ENCODE peak calls at places on chromosomes 5 and 9, in seven cellular contexts. L, W, P, I, M, Y and D are unnamed samples.

GRCh38 chr9:100028201-100028784 is 70.5 kb downstream of the ERP44 start:
- DNase-seq in Y (peak; percentile 60), I (peak; percentile 53), W (peak; percentile 87), L (peak; percentile 81), P (peak; percentile 61), M (peak; percentile 61), D (peak; percentile 5)

GRCh38 chr5:142324377-142324870 is 397 bp downstream of the SPRY4 start:
- DNase-seq in M (no peak), P (no peak), L (no peak), I (no peak), W (no peak), Y (no peak), D (no peak)

GRCh38 chr9:15584383-15584782 is 31.5 kb downstream of the CCDC171 start:
- DNase-seq in W (no peak), I (no peak), M (no peak), Y (no peak), L (no peak), P (no peak), D (no peak)

GRCh38 chr5:76986828-76987526 is 34.1 kb downstream of the CRHBP start:
- DNase-seq in I (no peak), W (no peak), M (no peak), L (no peak), Y (no peak), P (no peak), D (no peak)

GRCh38 chr9:125883548-125883947 is 136.4 kb downstream of the PBX3 start:
- DNase-seq in W (no peak), I (no peak), L (peak; percentile 30), Y (no peak), P (no peak), M (no peak), D (no peak)

GRCh38 chr9:73219985-73220626 is 68.4 kb downstream of the ANXA1 start:
- DNase-seq in M (no peak), L (peak; percentile 50), I (peak; percentile 98), Y (no peak), P (no peak), W (no peak), D (peak; percentile 46)

GRCh38 chr5:171137768-171138540 is 171.1 kb upstream of the TLX3 start:
- DNase-seq in P (no peak), W (peak; percentile 30), I (no peak), Y (no peak), M (no peak), L (peak; percentile 76), D (no peak)

GRCh38 chr5:112844489-112844888 is 16.6 kb upstream of the SRP19 start:
- DNase-seq in L (no peak), P (no peak), I (no peak), Y (no peak), M (no peak), W (no peak), D (no peak)

GRCh38 chr5:137481596-137481995 is 17.5 kb downstream of the SPOCK1 start:
- DNase-seq in L (no peak), M (no peak), Y (no peak), W (no peak), I (peak; percentile 55), P (no peak), D (no peak)

GRCh38 chr5:34658023-34658422 is 1.9 kb downstream of the RAI14 start:
- DNase-seq in I (no peak), L (no peak), W (no peak), P (peak; percentile 10), Y (no peak), M (no peak), D (no peak)

GRCh38 chr5:172886974-172887491 is 53.0 kb downstream of the ERGIC1 start:
- DNase-seq in M (peak; percentile 57), Y (no peak), P (peak; percentile 85), L (peak; percentile 95), I (peak; percentile 86), W (peak; percentile 81), D (no peak)

GRCh38 chr9:115921301-115921700 is 232.3 kb upstream of the PAPPA start:
- DNase-seq in L (peak; percentile 87), M (no peak), I (no peak), P (no peak), W (no peak), Y (no peak), D (no peak)

GRCh38 chr5:100444961-100445360 is 90.2 kb upstream of the FAM174A start:
- DNase-seq in W (no peak), P (no peak), I (no peak), M (no peak), L (no peak), Y (no peak), D (no peak)

GRCh38 chr5:181061645-181062044 is 21.6 kb downstream of the BTNL9 start:
- DNase-seq in M (no peak), I (no peak), P (no peak), W (no peak), Y (no peak), L (no peak), D (no peak)
- TF ChIP-seq EZH2 in M (no peak), I (no peak), P (no peak), W (no peak), Y (no peak), L (no peak), D (no peak)

GRCh38 chr9:98941946-98942523 is 1.7 kb upstream of the COL15A1 start:
- DNase-seq in P (no peak), L (no peak), I (no peak), W (no peak), Y (no peak), M (no peak), D (no peak)

GRCh38 chr9:98944130-98945074 is 695 bp downstream of the COL15A1 start:
- DNase-seq in I (peak; percentile 19), Y (no peak), M (no peak), L (peak; percentile 34), P (no peak), W (no peak), D (no peak)

GRCh38 chr9:98940278-98940677 is 3.4 kb upstream of the COL15A1 start:
- DNase-seq in L (no peak), P (no peak), W (no peak), M (no peak), Y (no peak), I (no peak), D (no peak)

GRCh38 chr9:98942906-98943681 is 613 bp upstream of the COL15A1 start:
- DNase-seq in P (no peak), I (no peak), M (no peak), W (no peak), Y (no peak), L (no peak), D (no peak)

DNA sequence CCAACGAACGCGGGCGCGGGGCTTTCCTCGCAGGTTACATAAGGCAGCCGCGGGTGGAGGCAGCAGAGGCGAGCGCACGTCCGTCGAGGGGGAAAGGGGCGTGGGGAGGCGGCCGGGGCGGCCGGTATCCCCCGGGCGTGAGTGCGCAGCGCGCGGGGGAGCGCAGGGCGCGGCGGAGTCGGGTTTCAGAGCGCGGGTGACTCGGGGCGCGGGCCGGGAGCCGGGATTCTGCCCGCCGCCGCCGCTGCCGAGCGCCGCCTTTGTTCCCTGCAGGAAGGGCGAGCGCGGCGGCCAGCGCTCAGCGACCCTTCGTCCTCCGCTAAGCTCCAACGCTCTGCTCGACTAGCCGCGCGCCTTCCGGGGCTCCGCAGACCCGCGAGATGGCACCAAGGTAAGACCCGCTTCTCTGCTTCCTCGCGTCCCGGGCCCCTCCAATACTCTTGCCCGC is at the start of gene COL15A1:
- DNase-seq in P (no peak), W (no peak), L (peak; percentile 29), I (peak; percentile 5), Y (no peak), M (no peak), D (no peak)
- TF ChIP-seq EZH2 in P (no peak), W (peak; percentile 76), L (peak; percentile 12), I (no peak), Y (no peak), M (no peak), D (peak; percentile 88)

GRCh38 chr5:128537306-128537998 is 593 bp downstream of the FBN2 start:
- DNase-seq in P (no peak), L (peak; percentile 64), W (peak; percentile 51), Y (no peak), M (no peak), I (peak; percentile 59), D (no peak)
- TF ChIP-seq EZH2 in P (no peak), L (no peak), W (no peak), Y (no peak), M (no peak), I (no peak), D (no peak)

GRCh38 chr5:1883120-1883924 is 597 bp upstream of the IRX4 start:
- DNase-seq in W (no peak), Y (no peak), L (no peak), M (no peak), I (peak; percentile 57), P (no peak), D (no peak)

GRCh38 chr5:1882337-1883119 is at the start of gene IRX4:
- DNase-seq in M (peak; percentile 44), W (no peak), Y (peak; percentile 42), P (no peak), I (peak; percentile 73), L (peak; percentile 14), D (no peak)

GRCh38 chr5:1881273-1881586 is 1.5 kb downstream of the IRX4 start:
- DNase-seq in P (no peak), M (no peak), W (no peak), I (peak; percentile 75), L (no peak), Y (peak; percentile 75), D (no peak)

GRCh38 chr5:1880377-1881272 is 2.1 kb downstream of the IRX4 start:
- DNase-seq in W (no peak), Y (no peak), I (no peak), P (no peak), M (no peak), L (no peak), D (no peak)

DNA sequence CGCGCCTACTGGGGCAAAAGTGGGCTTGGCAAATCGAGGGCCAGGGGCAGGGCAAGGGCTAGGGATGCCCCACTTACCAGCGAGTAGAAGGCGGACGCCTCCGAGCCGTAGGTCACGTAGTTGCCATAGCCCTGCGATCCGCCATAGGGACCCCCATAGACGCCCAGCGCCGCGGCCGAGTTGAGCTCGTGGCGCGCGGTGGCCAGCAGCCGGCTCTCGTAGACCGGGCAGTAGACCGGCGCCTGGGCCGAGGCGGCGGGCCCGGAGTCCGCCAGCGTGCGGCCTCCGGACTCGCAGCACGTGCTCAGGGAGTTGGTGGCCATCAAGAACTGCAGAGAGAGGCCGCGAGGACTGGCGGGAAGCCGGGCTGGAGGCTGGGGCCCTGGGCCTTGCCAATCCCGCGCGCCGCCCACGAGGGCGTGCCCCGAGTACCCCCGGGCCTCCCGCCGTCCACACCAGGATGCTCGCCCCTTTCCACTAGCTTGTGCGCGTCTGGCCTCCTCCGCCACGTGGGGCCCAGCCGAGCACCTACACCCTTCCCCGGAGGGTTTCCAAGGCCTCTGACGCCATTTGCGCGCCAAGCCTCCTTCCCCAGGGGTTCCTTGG is 891 bp downstream of the IRX4 start:
- DNase-seq in Y (no peak), M (no peak), W (no peak), L (no peak), P (no peak), I (peak; percentile 53), D (no peak)
- TF ChIP-seq EZH2 in Y (no peak), M (no peak), W (no peak), L (peak; percentile 69), P (no peak), I (no peak), D (no peak)